ENCODE peak calls at places on chromosomes 11 and 22, in eight cellular contexts. I, A, W, E, T, L, O and Q are unnamed samples.

GRCh38 chr11:94815705-94816344 is 47.7 kb downstream of the AMOTL1 start:
- DNase-seq in I (no peak), A (no peak), W (no peak), E (no peak), T (no peak), L (no peak), O (no peak), Q (no peak)

GRCh38 chr11:66268953-66269906 is 791 bp downstream of the RAB1B start:
- DNase-seq in I (peak; percentile 41), A (peak; percentile 33), W (peak; percentile 59), E (peak; percentile 43), T (no peak), L (no peak), O (no peak), Q (no peak)

GRCh38 chr11:75815345-75815983 is 454 bp downstream of the UVRAG start:
- DNase-seq in I (peak; percentile 27), A (peak; percentile 57), W (peak; percentile 70), E (peak; percentile 40), T (no peak), L (peak; percentile 27), O (no peak), Q (peak; percentile 11)

GRCh38 chr11:111833524-111833923 is 37.9 kb downstream of the ALG9 start:
- DNase-seq in I (no peak), A (no peak), W (no peak), E (no peak), T (no peak), L (no peak), O (no peak), Q (no peak)

GRCh38 chr11:76152741-76153608 is 53.3 kb downstream of the WNT11 start:
- DNase-seq in I (no peak), A (no peak), W (no peak), E (no peak), T (no peak), L (no peak), O (no peak), Q (no peak)

GRCh38 chr22:26707581-26707980 is 50.2 kb downstream of the MIAT start:
- DNase-seq in I (no peak), A (no peak), W (no peak), E (no peak), T (no peak), L (no peak), O (no peak), Q (no peak)

GRCh38 chr11:47599821-47600377 is 5.7 kb upstream of the C1QTNF4 start:
- DNase-seq in I (no peak), A (no peak), W (no peak), E (no peak), T (no peak), L (no peak), O (no peak), Q (no peak)

GRCh38 chr22:19717691-19718254 is 3.5 kb downstream of the SEPTIN5 start:
- DNase-seq in I (peak; percentile 61), A (peak; percentile 73), W (peak; percentile 91), E (peak; percentile 70), T (peak; percentile 54), L (peak; percentile 79), O (peak; percentile 51), Q (peak; percentile 76)

GRCh38 chr11:22392561-22392960 is 54.4 kb downstream of the SLC17A6 start:
- DNase-seq in I (no peak), A (no peak), W (no peak), E (no peak), T (no peak), L (no peak), O (no peak), Q (no peak)

GRCh38 chr11:74057251-74058151 is 48.6 kb upstream of the UCP3 start:
- DNase-seq in I (peak; percentile 61), A (no peak), W (no peak), E (no peak), T (no peak), L (no peak), O (no peak), Q (no peak)

GRCh38 chr11:17898782-17899181 is 114.1 kb downstream of the SERGEF start:
- DNase-seq in I (no peak), A (no peak), W (no peak), E (peak; percentile 23), T (no peak), L (no peak), O (no peak), Q (no peak)

GRCh38 chr22:29342577-29343312 is 27.2 kb upstream of the RASL10A start:
- DNase-seq in I (no peak), A (peak; percentile 84), W (no peak), E (no peak), T (no peak), L (no peak), O (no peak), Q (no peak)

GRCh38 chr11:22809893-22810292 is 19.7 kb downstream of the SVIP start:
- DNase-seq in I (no peak), A (no peak), W (no peak), E (no peak), T (no peak), L (no peak), O (no peak), Q (no peak)

GRCh38 chr11:12842933-12843636 is 166.0 kb upstream of the RASSF10 start:
- DNase-seq in I (peak; percentile 98), A (no peak), W (peak; percentile 25), E (no peak), T (peak; percentile 81), L (no peak), O (no peak), Q (no peak)

GRCh38 chr11:46363455-46363920 is 16.2 kb downstream of the DGKZ start:
- DNase-seq in I (no peak), A (no peak), W (no peak), E (no peak), T (no peak), L (no peak), O (peak; percentile 31), Q (no peak)

GRCh38 chr22:49369726-49370717 is 457.7 kb downstream of the BRD1 start:
- DNase-seq in I (no peak), A (no peak), W (no peak), E (peak; percentile 8), T (no peak), L (no peak), O (no peak), Q (peak; percentile 17)

GRCh38 chr11:114892381-114893197 is 214.3 kb downstream of the NXPE2 start:
- DNase-seq in I (no peak), A (no peak), W (peak; percentile 46), E (peak; percentile 61), T (no peak), L (no peak), O (no peak), Q (no peak)

GRCh38 chr11:73554677-73555320 is 43.1 kb downstream of the FAM168A start:
- DNase-seq in I (no peak), A (no peak), W (no peak), E (no peak), T (no peak), L (no peak), O (no peak), Q (no peak)

GRCh38 chr22:47204002-47204979 is 441.8 kb downstream of the TBC1D22A start:
- DNase-seq in I (no peak), A (peak; percentile 3), W (no peak), E (no peak), T (no peak), L (no peak), O (no peak), Q (no peak)

GRCh38 chr11:58927393-58928081 is 11.8 kb upstream of the GLYATL1 start:
- DNase-seq in I (peak; percentile 61), A (peak; percentile 67), W (peak; percentile 91), E (peak; percentile 94), T (peak; percentile 80), L (no peak), O (no peak), Q (peak; percentile 15)

GRCh38 chr22:44972363-44973083 is 37.3 kb downstream of the PHF21B start:
- DNase-seq in I (peak; percentile 24), A (no peak), W (no peak), E (no peak), T (no peak), L (no peak), O (no peak), Q (no peak)

GRCh38 chr11:114799524-114799923 is 121.2 kb downstream of the NXPE2 start:
- DNase-seq in I (no peak), A (no peak), W (peak; percentile 51), E (peak; percentile 32), T (no peak), L (no peak), O (no peak), Q (no peak)